ENCODE peak calls at places on chromosomes 3 and 15, in five cellular contexts. One of them, this sample, is unnamed.

GRCh38 chr3:23159929-23160328 is 43.2 kb upstream of the UBE2E2 start:
- DNase-seq in M059J: peak
- DNase-seq in HEK293T: no peak
- DNase-seq in neuronal stem cell: no peak
- DNase-seq in ELR: peak
- DNase-seq in this sample: no peak

GRCh38 chr3:105402287-105402801 is 35.6 kb downstream of the ALCAM start:
- DNase-seq in neuronal stem cell: no peak
- DNase-seq in ELR: peak
- DNase-seq in HEK293T: no peak
- DNase-seq in M059J: peak
- DNase-seq in this sample: peak

GRCh38 chr3:58059349-58060321 is 51.4 kb downstream of the FLNB start:
- DNase-seq in M059J: peak
- DNase-seq in neuronal stem cell: no peak
- DNase-seq in HEK293T: no peak
- DNase-seq in ELR: peak
- DNase-seq in this sample: no peak

GRCh38 chr3:102112706-102113230 is 263.5 kb downstream of the NFKBIZ start:
- DNase-seq in M059J: no peak
- DNase-seq in neuronal stem cell: no peak
- DNase-seq in HEK293T: no peak
- DNase-seq in ELR: no peak
- DNase-seq in this sample: no peak

GRCh38 chr3:37071921-37072320 is 78.6 kb downstream of the MLH1 start:
- DNase-seq in HEK293T: no peak
- DNase-seq in neuronal stem cell: no peak
- DNase-seq in M059J: no peak
- DNase-seq in ELR: no peak
- DNase-seq in this sample: no peak

GRCh38 chr3:88044411-88044810 is 14.4 kb downstream of the CGGBP1 start:
- DNase-seq in HEK293T: no peak
- DNase-seq in M059J: no peak
- DNase-seq in neuronal stem cell: no peak
- DNase-seq in ELR: no peak
- DNase-seq in this sample: no peak

GRCh38 chr3:188595890-188596376 is 442.0 kb downstream of the LPP start:
- DNase-seq in ELR: peak
- DNase-seq in M059J: peak
- DNase-seq in HEK293T: no peak
- DNase-seq in neuronal stem cell: no peak
- DNase-seq in this sample: no peak

GRCh38 chr3:71680588-71680987 is 44.6 kb downstream of the EIF4E3 start:
- DNase-seq in ELR: peak
- DNase-seq in M059J: peak
- DNase-seq in HEK293T: no peak
- DNase-seq in neuronal stem cell: no peak
- DNase-seq in this sample: no peak

GRCh38 chr3:150472421-150472820 is 64.3 kb downstream of the TSC22D2 start:
- DNase-seq in neuronal stem cell: no peak
- DNase-seq in ELR: no peak
- DNase-seq in HEK293T: no peak
- DNase-seq in M059J: no peak
- DNase-seq in this sample: no peak

GRCh38 chr3:161969867-161970266 is 473.3 kb downstream of the OTOL1 start:
- DNase-seq in HEK293T: no peak
- DNase-seq in M059J: no peak
- DNase-seq in ELR: no peak
- DNase-seq in neuronal stem cell: no peak
- DNase-seq in this sample: no peak

GRCh38 chr3:124514681-124515080 is 215.6 kb upstream of the UMPS start:
- DNase-seq in HEK293T: no peak
- DNase-seq in ELR: no peak
- DNase-seq in neuronal stem cell: no peak
- DNase-seq in M059J: peak
- DNase-seq in this sample: no peak

GRCh38 chr15:91867581-91868026 is 14.1 kb downstream of the SLCO3A1 start:
- DNase-seq in ELR: peak
- DNase-seq in M059J: peak
- DNase-seq in HEK293T: no peak
- DNase-seq in neuronal stem cell: no peak
- DNase-seq in this sample: no peak

GRCh38 chr3:18649666-18650363 is 224.7 kb upstream of the SATB1 start:
- DNase-seq in ELR: no peak
- DNase-seq in HEK293T: no peak
- DNase-seq in M059J: no peak
- DNase-seq in neuronal stem cell: no peak
- DNase-seq in this sample: no peak

GRCh38 chr3:196463478-196463756 is 31.2 kb upstream of the UBXN7 start:
- DNase-seq in neuronal stem cell: no peak
- DNase-seq in HEK293T: no peak
- DNase-seq in ELR: no peak
- DNase-seq in M059J: no peak
- DNase-seq in this sample: no peak

GRCh38 chr3:107662109-107662477 is 139.3 kb downstream of the BBX start:
- DNase-seq in neuronal stem cell: no peak
- DNase-seq in ELR: peak
- DNase-seq in M059J: peak
- DNase-seq in HEK293T: no peak
- DNase-seq in this sample: no peak

GRCh38 chr3:190811775-190812480 is 50.6 kb downstream of the GMNC start:
- DNase-seq in M059J: peak
- DNase-seq in HEK293T: peak
- DNase-seq in neuronal stem cell: peak
- DNase-seq in ELR: peak
- DNase-seq in this sample: peak

GRCh38 chr3:81910244-81910852 is 148.9 kb upstream of the GBE1 start:
- DNase-seq in HEK293T: peak
- DNase-seq in ELR: peak
- DNase-seq in neuronal stem cell: peak
- DNase-seq in M059J: peak
- DNase-seq in this sample: peak

GRCh38 chr15:77410701-77411613 is 8.9 kb downstream of the PEAK1 start:
- DNase-seq in neuronal stem cell: no peak
- DNase-seq in ELR: no peak
- DNase-seq in HEK293T: no peak
- DNase-seq in M059J: no peak
- DNase-seq in this sample: no peak

GRCh38 chr15:84813435-84813834 is 3.7 kb upstream of the ALPK3 start:
- DNase-seq in neuronal stem cell: no peak
- DNase-seq in M059J: no peak
- DNase-seq in ELR: no peak
- DNase-seq in HEK293T: no peak
- DNase-seq in this sample: no peak

GRCh38 chr3:120417272-120417911 is 33.4 kb downstream of the FSTL1 start:
- DNase-seq in HEK293T: peak
- DNase-seq in neuronal stem cell: peak
- DNase-seq in ELR: peak
- DNase-seq in M059J: peak
- DNase-seq in this sample: peak

GRCh38 chr3:153960701-153961100 is 160.5 kb upstream of the ARHGEF26 start:
- DNase-seq in HEK293T: no peak
- DNase-seq in ELR: no peak
- DNase-seq in M059J: no peak
- DNase-seq in neuronal stem cell: no peak
- DNase-seq in this sample: no peak

GRCh38 chr3:159607856-159608255 is 380.8 kb upstream of the IL12A start:
- DNase-seq in M059J: no peak
- DNase-seq in neuronal stem cell: no peak
- DNase-seq in ELR: no peak
- DNase-seq in HEK293T: no peak
- DNase-seq in this sample: no peak

GRCh38 chr15:73225358-73226015 is 143.3 kb downstream of the HCN4 start:
- DNase-seq in M059J: peak
- DNase-seq in ELR: no peak
- DNase-seq in neuronal stem cell: no peak
- DNase-seq in HEK293T: no peak
- DNase-seq in this sample: peak

GRCh38 chr15:62711691-62712454 is 330.7 kb upstream of the TPM1 start:
- DNase-seq in M059J: peak
- DNase-seq in neuronal stem cell: no peak
- DNase-seq in HEK293T: no peak
- DNase-seq in ELR: peak
- DNase-seq in this sample: no peak

GRCh38 chr3:41267975-41268640 is 68.8 kb downstream of the CTNNB1 start:
- DNase-seq in M059J: peak
- DNase-seq in neuronal stem cell: no peak
- DNase-seq in HEK293T: no peak
- DNase-seq in ELR: peak
- DNase-seq in this sample: no peak

GRCh38 chr3:31704651-31705179 is 172.0 kb downstream of the STT3B start:
- DNase-seq in ELR: peak
- DNase-seq in HEK293T: no peak
- DNase-seq in neuronal stem cell: no peak
- DNase-seq in M059J: peak
- DNase-seq in this sample: no peak

GRCh38 chr15:55372701-55373440 is 35.3 kb downstream of the CCPG1 start:
- DNase-seq in M059J: no peak
- DNase-seq in HEK293T: no peak
- DNase-seq in ELR: no peak
- DNase-seq in neuronal stem cell: no peak
- DNase-seq in this sample: no peak

GRCh38 chr3:169505577-169506155 is 157.8 kb downstream of the MECOM start:
- DNase-seq in ELR: peak
- DNase-seq in HEK293T: no peak
- DNase-seq in M059J: peak
- DNase-seq in neuronal stem cell: no peak
- DNase-seq in this sample: peak

GRCh38 chr3:5021571-5022092 is 42.4 kb downstream of the BHLHE40 start:
- DNase-seq in HEK293T: no peak
- DNase-seq in neuronal stem cell: no peak
- DNase-seq in ELR: peak
- DNase-seq in M059J: peak
- DNase-seq in this sample: no peak

This sample was measured in neural progenitor cell.